ENCODE peak calls at places on chromosomes 7 and 10, in eight cellular contexts. One of them, this sample, is unnamed.

GRCh38 chr7:150686030-150686626 is 622 bp downstream of the GIMAP2 start:
- DNase-seq in left lung: no peak
- DNase-seq in cardiac muscle cell: no peak
- DNase-seq in CD8-positive, alpha-beta T cell: no peak
- DNase-seq in osteoblast: no peak
- DNase-seq in upper lobe of left lung: no peak
- DNase-seq in A549: no peak
- DNase-seq in fibroblast of mammary gland: no peak
- DNase-seq in this sample: no peak

GRCh38 chr10:6244510-6244909 is 41.8 kb downstream of the PFKFB3 start:
- DNase-seq in left lung: no peak
- DNase-seq in cardiac muscle cell: no peak
- DNase-seq in CD8-positive, alpha-beta T cell: no peak
- DNase-seq in osteoblast: peak
- DNase-seq in upper lobe of left lung: no peak
- DNase-seq in A549: no peak
- DNase-seq in fibroblast of mammary gland: no peak
- DNase-seq in this sample: no peak

GRCh38 chr10:23343591-23344225 is 889 bp downstream of the C10orf67 start:
- DNase-seq in left lung: peak
- DNase-seq in cardiac muscle cell: peak
- DNase-seq in CD8-positive, alpha-beta T cell: peak
- DNase-seq in osteoblast: peak
- DNase-seq in upper lobe of left lung: peak
- DNase-seq in A549: peak
- DNase-seq in fibroblast of mammary gland: peak
- DNase-seq in this sample: peak

GRCh38 chr7:88306590-88307048 is at the start of gene STEAP4:
- DNase-seq in left lung: peak
- DNase-seq in cardiac muscle cell: peak
- DNase-seq in CD8-positive, alpha-beta T cell: no peak
- DNase-seq in osteoblast: no peak
- DNase-seq in upper lobe of left lung: peak
- DNase-seq in A549: peak
- DNase-seq in fibroblast of mammary gland: peak
- DNase-seq in this sample: peak

GRCh38 chr7:2405601-2406345 is 2.4 kb downstream of the CHST12 start:
- DNase-seq in left lung: no peak
- DNase-seq in cardiac muscle cell: no peak
- DNase-seq in CD8-positive, alpha-beta T cell: peak
- DNase-seq in osteoblast: peak
- DNase-seq in upper lobe of left lung: no peak
- DNase-seq in A549: no peak
- DNase-seq in fibroblast of mammary gland: no peak
- DNase-seq in this sample: no peak

GRCh38 chr10:60942604-60943269 is 1.2 kb downstream of the RHOBTB1 start:
- DNase-seq in left lung: peak
- DNase-seq in cardiac muscle cell: peak
- DNase-seq in CD8-positive, alpha-beta T cell: no peak
- DNase-seq in osteoblast: peak
- DNase-seq in upper lobe of left lung: peak
- DNase-seq in A549: peak
- DNase-seq in fibroblast of mammary gland: peak
- DNase-seq in this sample: peak

GRCh38 chr7:39811161-39811614 is 138.9 kb upstream of the CDK13 start:
- DNase-seq in left lung: no peak
- DNase-seq in cardiac muscle cell: peak
- DNase-seq in CD8-positive, alpha-beta T cell: no peak
- DNase-seq in osteoblast: peak
- DNase-seq in upper lobe of left lung: no peak
- DNase-seq in A549: peak
- DNase-seq in fibroblast of mammary gland: peak
- DNase-seq in this sample: peak

GRCh38 chr7:12475362-12476063 is 71.8 kb upstream of the VWDE start:
- DNase-seq in left lung: no peak
- DNase-seq in cardiac muscle cell: peak
- DNase-seq in CD8-positive, alpha-beta T cell: no peak
- DNase-seq in osteoblast: peak
- DNase-seq in upper lobe of left lung: no peak
- DNase-seq in A549: peak
- DNase-seq in fibroblast of mammary gland: peak
- DNase-seq in this sample: peak

GRCh38 chr7:144000020-144000419 is at the start of gene OR6B1:
- DNase-seq in left lung: no peak
- DNase-seq in cardiac muscle cell: no peak
- DNase-seq in CD8-positive, alpha-beta T cell: no peak
- DNase-seq in osteoblast: no peak
- DNase-seq in upper lobe of left lung: no peak
- DNase-seq in A549: no peak
- DNase-seq in fibroblast of mammary gland: no peak
- DNase-seq in this sample: no peak

GRCh38 chr10:116708386-116708785 is 34.0 kb downstream of the HSPA12A start:
- DNase-seq in left lung: no peak
- DNase-seq in cardiac muscle cell: peak
- DNase-seq in CD8-positive, alpha-beta T cell: no peak
- DNase-seq in osteoblast: peak
- DNase-seq in upper lobe of left lung: no peak
- DNase-seq in A549: no peak
- DNase-seq in fibroblast of mammary gland: peak
- DNase-seq in this sample: no peak

GRCh38 chr7:7696458-7697119 is 21.8 kb downstream of the RPA3 start:
- DNase-seq in left lung: no peak
- DNase-seq in cardiac muscle cell: no peak
- DNase-seq in CD8-positive, alpha-beta T cell: no peak
- DNase-seq in osteoblast: no peak
- DNase-seq in upper lobe of left lung: no peak
- DNase-seq in A549: no peak
- DNase-seq in fibroblast of mammary gland: peak
- DNase-seq in this sample: peak

DNA sequence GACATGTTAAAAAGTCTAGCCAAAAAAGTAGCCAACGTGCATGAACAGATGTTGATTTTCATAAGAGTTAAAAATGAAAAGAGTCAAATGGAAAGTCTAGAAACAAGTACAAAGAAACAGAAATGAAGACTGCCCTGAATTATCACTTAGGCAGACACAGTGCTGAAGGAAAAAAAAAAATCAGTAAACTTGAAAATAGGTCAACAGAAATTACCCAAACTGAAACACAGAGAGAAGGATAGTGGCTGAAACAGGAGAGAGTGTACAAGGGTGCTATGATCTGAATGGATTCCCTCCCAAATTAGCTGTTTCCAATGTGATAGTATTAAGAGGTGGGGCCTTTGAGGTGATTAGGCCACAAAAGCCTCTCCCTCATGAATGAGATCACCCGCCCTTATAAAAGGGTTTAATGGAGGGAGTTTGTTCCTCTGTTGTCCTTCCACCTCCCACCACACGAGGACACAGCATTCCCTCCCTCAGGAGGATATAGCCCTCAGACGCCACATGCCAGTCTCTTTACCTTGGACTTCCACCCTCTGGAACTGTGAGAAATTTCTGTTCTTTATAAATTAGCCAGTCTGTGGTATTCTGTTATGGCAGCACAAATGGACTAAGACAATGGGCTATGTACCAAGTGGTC is 249.7 kb downstream of the AHR start:
- DNase-seq in left lung: no peak
- DNase-seq in cardiac muscle cell: no peak
- DNase-seq in CD8-positive, alpha-beta T cell: no peak
- DNase-seq in osteoblast: no peak
- DNase-seq in upper lobe of left lung: no peak
- DNase-seq in A549: no peak
- DNase-seq in fibroblast of mammary gland: no peak
- DNase-seq in this sample: no peak
- TF ChIP-seq CTCF in left lung: no peak
- TF ChIP-seq CTCF in cardiac muscle cell: no peak
- TF ChIP-seq CTCF in CD8-positive, alpha-beta T cell: no peak
- TF ChIP-seq CTCF in osteoblast: no peak
- TF ChIP-seq CTCF in upper lobe of left lung: no peak
- TF ChIP-seq CTCF in A549: no peak
- TF ChIP-seq CTCF in fibroblast of mammary gland: no peak
- TF ChIP-seq CTCF in this sample: no peak

DNA sequence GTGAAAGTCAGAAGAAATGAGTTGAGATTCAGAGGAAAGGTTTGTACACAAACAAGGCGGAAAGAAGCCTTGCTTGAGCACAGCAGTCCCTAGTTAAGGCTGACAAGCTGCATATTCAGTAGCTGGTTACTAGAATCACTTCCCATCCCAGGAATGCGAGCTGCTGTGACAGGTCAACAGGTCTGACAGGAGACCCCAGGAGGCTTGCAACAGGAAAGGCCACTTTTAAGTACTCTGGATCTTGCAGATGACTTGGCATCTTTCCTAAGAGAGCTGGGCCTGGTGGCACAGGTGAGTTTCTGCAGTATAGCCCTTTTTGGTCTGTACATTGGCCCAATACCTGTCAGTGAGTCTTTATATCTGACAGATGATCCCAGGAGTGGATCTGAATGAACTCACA is 35.7 kb upstream of the UNC5B start:
- DNase-seq in left lung: no peak
- DNase-seq in cardiac muscle cell: no peak
- DNase-seq in CD8-positive, alpha-beta T cell: no peak
- DNase-seq in osteoblast: no peak
- DNase-seq in upper lobe of left lung: no peak
- DNase-seq in A549: no peak
- DNase-seq in fibroblast of mammary gland: no peak
- DNase-seq in this sample: no peak
- H3K4me3 ChIP-seq in left lung: no peak
- H3K4me3 ChIP-seq in cardiac muscle cell: no peak
- H3K4me3 ChIP-seq in CD8-positive, alpha-beta T cell: no peak
- H3K4me3 ChIP-seq in osteoblast: no peak
- H3K4me3 ChIP-seq in upper lobe of left lung: no peak
- H3K4me3 ChIP-seq in A549: no peak
- H3K4me3 ChIP-seq in fibroblast of mammary gland: no peak
- H3K4me3 ChIP-seq in this sample: no peak

GRCh38 chr7:26153246-26153822 is 1.3 kb downstream of the NFE2L3 start:
- DNase-seq in left lung: no peak
- DNase-seq in cardiac muscle cell: no peak
- DNase-seq in CD8-positive, alpha-beta T cell: no peak
- DNase-seq in osteoblast: peak
- DNase-seq in upper lobe of left lung: no peak
- DNase-seq in A549: no peak
- DNase-seq in fibroblast of mammary gland: no peak
- DNase-seq in this sample: no peak

GRCh38 chr7:26151650-26151952 is 397 bp upstream of the NFE2L3 start:
- DNase-seq in left lung: no peak
- DNase-seq in cardiac muscle cell: no peak
- DNase-seq in CD8-positive, alpha-beta T cell: no peak
- DNase-seq in osteoblast: no peak
- DNase-seq in upper lobe of left lung: no peak
- DNase-seq in A549: no peak
- DNase-seq in fibroblast of mammary gland: no peak
- DNase-seq in this sample: no peak

GRCh38 chr7:26151096-26151495 is 902 bp upstream of the NFE2L3 start:
- DNase-seq in left lung: no peak
- DNase-seq in cardiac muscle cell: no peak
- DNase-seq in CD8-positive, alpha-beta T cell: no peak
- DNase-seq in osteoblast: no peak
- DNase-seq in upper lobe of left lung: no peak
- DNase-seq in A549: no peak
- DNase-seq in fibroblast of mammary gland: no peak
- DNase-seq in this sample: no peak

GRCh38 chr7:26153823-26154783 is 2.1 kb downstream of the NFE2L3 start:
- DNase-seq in left lung: no peak
- DNase-seq in cardiac muscle cell: peak
- DNase-seq in CD8-positive, alpha-beta T cell: no peak
- DNase-seq in osteoblast: peak
- DNase-seq in upper lobe of left lung: peak
- DNase-seq in A549: no peak
- DNase-seq in fibroblast of mammary gland: no peak
- DNase-seq in this sample: peak

GRCh38 chr7:26151953-26152781 is at the start of gene NFE2L3:
- DNase-seq in left lung: peak
- DNase-seq in cardiac muscle cell: peak
- DNase-seq in CD8-positive, alpha-beta T cell: peak
- DNase-seq in osteoblast: peak
- DNase-seq in upper lobe of left lung: peak
- DNase-seq in A549: peak
- DNase-seq in fibroblast of mammary gland: peak
- DNase-seq in this sample: peak
- TF ChIP-seq CTCF in left lung: no peak
- TF ChIP-seq CTCF in cardiac muscle cell: no peak
- TF ChIP-seq CTCF in CD8-positive, alpha-beta T cell: no peak
- TF ChIP-seq CTCF in osteoblast: no peak
- TF ChIP-seq CTCF in upper lobe of left lung: peak
- TF ChIP-seq CTCF in A549: no peak
- TF ChIP-seq CTCF in fibroblast of mammary gland: no peak
- TF ChIP-seq CTCF in this sample: no peak

DNA sequence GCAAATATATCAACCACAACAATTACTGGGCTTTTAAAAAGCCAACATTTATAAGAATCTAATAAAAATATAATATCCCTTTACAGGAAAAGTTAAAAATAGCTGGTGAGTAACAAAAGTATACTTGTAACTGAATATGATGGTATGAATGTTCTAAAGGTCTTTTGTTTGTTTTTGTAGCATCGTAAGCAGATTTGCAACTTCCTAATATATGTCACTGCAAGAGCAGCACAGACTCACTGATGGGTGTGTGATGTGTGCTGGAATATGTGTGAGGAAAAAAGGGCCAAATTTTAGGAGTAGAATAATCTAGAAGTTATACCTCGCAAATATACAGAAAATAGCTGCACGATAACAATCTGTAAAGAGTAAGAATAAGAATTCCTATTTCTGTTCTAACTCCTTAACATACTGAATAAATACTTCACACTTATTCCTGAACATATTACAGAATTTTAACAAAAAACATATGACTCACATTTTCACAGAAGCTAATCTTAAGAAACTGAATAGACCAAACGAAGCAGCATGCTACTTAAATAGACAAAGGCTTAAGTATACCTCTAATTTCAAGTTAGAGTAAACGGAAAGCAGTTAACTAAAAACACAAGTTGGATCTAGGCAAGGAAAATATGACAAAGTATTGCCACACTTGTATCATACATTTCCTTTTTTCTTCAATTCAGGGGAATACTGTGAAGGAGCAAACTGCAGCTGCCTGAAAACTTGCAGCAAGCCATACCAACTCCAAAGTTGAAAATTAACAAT is 9.6 kb downstream of the ETV1 start:
- DNase-seq in left lung: no peak
- DNase-seq in cardiac muscle cell: peak
- DNase-seq in CD8-positive, alpha-beta T cell: no peak
- DNase-seq in osteoblast: no peak
- DNase-seq in upper lobe of left lung: no peak
- DNase-seq in A549: no peak
- DNase-seq in fibroblast of mammary gland: peak
- DNase-seq in this sample: peak
- H3K4me3 ChIP-seq in left lung: no peak
- H3K4me3 ChIP-seq in cardiac muscle cell: no peak
- H3K4me3 ChIP-seq in CD8-positive, alpha-beta T cell: no peak
- H3K4me3 ChIP-seq in osteoblast: no peak
- H3K4me3 ChIP-seq in upper lobe of left lung: no peak
- H3K4me3 ChIP-seq in A549: no peak
- H3K4me3 ChIP-seq in fibroblast of mammary gland: no peak
- H3K4me3 ChIP-seq in this sample: no peak

GRCh38 chr7:126227055-126227454 is 1025.7 kb downstream of the GRM8 start:
- DNase-seq in left lung: no peak
- DNase-seq in cardiac muscle cell: no peak
- DNase-seq in CD8-positive, alpha-beta T cell: no peak
- DNase-seq in osteoblast: no peak
- DNase-seq in upper lobe of left lung: no peak
- DNase-seq in A549: no peak
- DNase-seq in fibroblast of mammary gland: no peak
- DNase-seq in this sample: no peak
- TF ChIP-seq CTCF in left lung: no peak
- TF ChIP-seq CTCF in cardiac muscle cell: no peak
- TF ChIP-seq CTCF in CD8-positive, alpha-beta T cell: no peak
- TF ChIP-seq CTCF in osteoblast: no peak
- TF ChIP-seq CTCF in upper lobe of left lung: no peak
- TF ChIP-seq CTCF in A549: no peak
- TF ChIP-seq CTCF in fibroblast of mammary gland: no peak
- TF ChIP-seq CTCF in this sample: no peak

This sample was measured in astrocyte of the spinal cord.